ENCODE peak calls at places on chromosomes 4 and X, in four cellular contexts. E is HepG2, H is HEK293T, J is GM12878. D is an unnamed sample.

GRCh38 chrX:152155766-152156310 is 17.5 kb upstream of the MAGEA10 start:
- DNase-seq in J (no peak), H (no peak), E (no peak), D (no peak)

GRCh38 chrX:153624196-153625091 is 22.6 kb upstream of the DUSP9 start:
- DNase-seq in H (no peak), J (no peak), E (peak), D (no peak)

GRCh38 chrX:74133156-74133796 is 170.7 kb upstream of the ZCCHC13 start:
- DNase-seq in E (peak), J (peak), H (peak), D (peak)

GRCh38 chr4:6466756-6467381 is 5.5 kb downstream of the PPP2R2C start:
- DNase-seq in J (no peak), H (no peak), E (no peak), D (no peak)

GRCh38 chr4:122364700-122365404 is 14.0 kb upstream of the ADAD1 start:
- DNase-seq in E (peak), J (no peak), H (no peak), D (peak)

GRCh38 chr4:171875291-171875690 is 62.1 kb downstream of the GALNTL6 start:
- DNase-seq in H (no peak), J (no peak), E (no peak), D (no peak)

GRCh38 chr4:41594439-41594838 is 56.5 kb downstream of the LIMCH1 start:
- DNase-seq in E (no peak), H (no peak), J (no peak), D (no peak)

GRCh38 chrX:74613350-74614192 is 853 bp downstream of the RLIM start:
- DNase-seq in E (peak), H (peak), J (no peak), D (no peak)

GRCh38 chr4:158161561-158162354 is 11.1 kb downstream of the GASK1B start:
- DNase-seq in E (no peak), J (no peak), H (no peak), D (no peak)

GRCh38 chrX:50723006-50723405 is 91.0 kb downstream of the SHROOM4 start:
- DNase-seq in J (no peak), E (no peak), H (no peak), D (no peak)

GRCh38 chrX:47611926-47612325 is 7.7 kb downstream of the SYN1 start:
- DNase-seq in E (no peak), J (no peak), H (no peak), D (no peak)

GRCh38 chr4:157013656-157014055 is 42.1 kb upstream of the PDGFC start:
- DNase-seq in H (no peak), J (no peak), E (no peak), D (no peak)

GRCh38 chr4:10015140-10015753 is 6.0 kb downstream of the SLC2A9 start:
- DNase-seq in J (no peak), H (no peak), E (no peak), D (peak)

GRCh38 chrX:10902001-10902400 is 209.1 kb upstream of the HCCS start:
- DNase-seq in J (no peak), H (no peak), E (peak), D (no peak)

GRCh38 chrX:23559975-23560374 is 107.3 kb upstream of the PRDX4 start:
- DNase-seq in H (no peak), J (no peak), E (no peak), D (no peak)

GRCh38 chr4:99790796-99791617 is 25.6 kb upstream of the DAPP1 start:
- DNase-seq in E (no peak), J (no peak), H (no peak), D (no peak)

GRCh38 chr4:25993564-25994185 is 79.7 kb downstream of the SMIM20 start:
- DNase-seq in H (peak), E (peak), J (no peak), D (peak)

GRCh38 chr4:42512226-42512625 is 114.9 kb downstream of the SHISA3 start:
- DNase-seq in J (no peak), E (no peak), H (no peak), D (no peak)

GRCh38 chr4:83535520-83535944 is 376 bp upstream of the GPAT3 start:
- DNase-seq in E (peak), J (no peak), H (peak), D (no peak)

GRCh38 chr4:169619518-169619957 is 840 bp upstream of the CLCN3 start:
- DNase-seq in E (peak), H (peak), J (no peak), D (peak)
- TF ChIP-seq SUZ12 in E (no peak), H (no peak), J (no peak), D (no peak)

DNA sequence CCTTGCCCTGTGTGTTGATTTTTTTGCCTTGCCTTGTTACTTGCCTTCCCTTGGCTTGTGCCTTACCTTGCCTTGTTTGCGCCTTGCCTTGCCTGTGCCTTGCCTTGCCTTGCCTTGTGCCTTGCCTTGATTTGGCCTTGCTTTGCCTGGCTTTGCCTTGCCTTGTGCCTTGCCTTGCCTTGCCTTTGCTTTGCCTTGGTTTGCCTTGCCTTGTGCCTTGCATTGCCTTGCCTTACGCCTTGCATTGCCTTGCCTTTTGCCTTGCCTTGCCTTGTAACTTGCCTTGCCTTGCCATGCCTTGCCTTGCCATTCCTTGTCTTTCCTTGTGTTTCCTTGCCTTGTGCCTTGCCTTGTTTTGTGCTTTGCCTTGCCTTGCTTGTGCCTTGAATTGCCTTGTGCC is 94.6 kb downstream of the TAB3 start:
- DNase-seq in H (no peak), J (no peak), E (no peak), D (no peak)
- TF ChIP-seq SUZ12 in H (no peak), J (no peak), E (no peak), D (no peak)

DNA sequence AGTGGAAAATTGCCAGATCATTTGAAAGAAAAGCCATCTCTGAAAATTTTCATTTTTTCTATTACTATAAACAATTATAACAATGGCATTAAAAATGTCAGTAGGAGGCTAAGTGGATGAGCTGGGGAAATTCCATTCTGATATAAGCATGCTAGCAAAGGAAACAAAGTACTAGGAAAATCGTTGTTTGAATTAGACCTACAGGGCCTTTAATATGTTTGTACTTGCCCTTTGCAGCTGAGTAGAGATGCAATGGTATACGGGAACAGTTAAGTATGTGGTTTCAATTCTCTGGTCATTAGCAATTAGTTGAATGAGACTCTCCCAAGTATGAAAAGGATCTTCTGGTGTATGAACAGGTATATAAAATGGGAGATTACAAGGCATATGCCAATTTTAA is 452.2 kb downstream of the PCDH11X start:
- DNase-seq in H (no peak), J (no peak), E (no peak), D (no peak)
- TF ChIP-seq SUZ12 in H (no peak), J (no peak), E (no peak), D (no peak)

GRCh38 chrX:100680756-100681155 is 36.8 kb downstream of the SRPX2 start:
- DNase-seq in J (no peak), H (no peak), E (no peak), D (no peak)
- TF ChIP-seq SUZ12 in J (no peak), H (no peak), E (no peak), D (no peak)

DNA sequence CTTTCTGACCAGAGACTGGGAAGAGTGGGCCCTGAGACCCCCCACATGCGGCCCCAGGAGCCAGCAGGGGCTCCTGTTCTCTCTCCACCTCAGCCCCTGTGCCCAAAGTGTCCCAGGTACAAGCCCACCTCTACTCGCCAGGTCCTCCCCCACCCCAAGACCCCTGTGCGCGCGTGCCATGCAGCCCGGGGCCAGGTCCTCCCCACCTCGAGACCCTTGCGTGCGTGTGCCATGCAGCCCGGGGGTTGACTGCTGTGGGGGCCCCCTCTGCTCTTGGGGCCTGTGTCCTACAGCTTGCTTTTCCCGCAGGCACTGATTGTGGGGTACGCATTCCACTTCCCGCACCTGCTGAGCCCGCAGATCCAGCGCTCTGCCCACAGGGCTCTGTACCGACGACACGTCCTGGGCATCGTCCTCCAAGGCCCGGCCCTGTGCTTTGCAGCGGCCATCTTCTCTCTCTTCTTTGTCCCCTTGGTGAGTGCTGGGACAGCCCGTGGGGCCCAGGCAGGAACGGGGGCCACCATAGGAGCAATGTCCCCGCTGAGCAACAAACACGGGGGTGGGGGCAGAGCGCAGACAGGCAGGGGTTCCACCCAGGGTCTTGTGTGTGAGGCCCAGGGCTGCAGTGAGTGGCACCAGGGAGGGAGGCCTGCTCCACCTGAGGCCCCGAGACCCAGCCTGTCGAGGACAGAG is 20.3 kb downstream of the DGKQ start:
- DNase-seq in H (no peak), E (no peak), J (no peak), D (no peak)
- TF ChIP-seq SUZ12 in H (no peak), E (no peak), J (no peak), D (no peak)

DNA sequence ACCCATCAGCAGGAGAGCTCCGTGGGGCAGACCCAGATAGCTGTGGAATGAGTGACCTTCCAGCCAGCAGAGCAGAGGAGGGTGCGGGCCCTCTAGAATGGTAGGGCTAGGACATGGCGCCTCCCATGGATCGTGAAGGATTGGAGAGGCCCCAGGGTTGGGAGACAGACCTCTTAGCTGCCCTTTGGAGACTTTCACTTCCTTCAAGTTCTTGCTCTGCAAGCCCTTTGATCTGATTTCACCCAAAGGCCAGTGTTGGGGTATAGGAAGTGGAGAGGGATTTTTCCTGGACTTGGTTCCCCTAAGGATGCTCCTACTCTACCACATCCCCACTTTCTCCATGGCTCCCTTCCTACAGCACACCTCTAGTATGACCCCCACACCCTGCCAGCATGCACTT is 3.0 kb downstream of the SASH3 start:
- DNase-seq in J (no peak), E (no peak), H (no peak), D (no peak)
- TF ChIP-seq SUZ12 in J (no peak), E (no peak), H (no peak), D (no peak)

DNA sequence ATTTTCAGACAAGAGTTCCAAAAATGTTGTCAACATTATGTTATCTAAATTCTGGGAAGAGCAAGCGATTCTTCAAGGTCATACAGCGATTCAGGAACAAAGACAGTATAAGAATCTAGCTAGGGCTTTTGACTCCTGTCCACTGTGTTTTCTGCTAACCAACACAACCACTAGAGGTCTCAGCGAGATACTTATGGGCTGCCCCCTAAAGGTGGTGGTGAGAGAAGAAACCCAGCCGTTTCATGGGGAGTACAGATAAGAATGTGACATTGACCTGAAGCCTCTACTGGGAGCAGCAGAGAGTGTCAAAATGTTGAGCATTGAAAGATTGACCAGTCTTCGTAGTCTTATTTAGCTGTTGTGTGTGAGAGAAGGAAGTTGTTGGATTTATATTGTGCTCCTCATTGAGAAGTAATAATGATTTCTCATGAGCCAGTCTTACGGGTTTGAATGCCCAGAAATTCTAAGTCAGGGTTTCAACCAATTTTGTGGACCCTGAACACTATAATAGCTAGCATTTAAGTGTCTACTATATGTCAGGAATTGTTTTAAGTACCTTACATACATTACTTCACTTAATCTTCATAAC is 168.3 kb downstream of the SPRY1 start:
- DNase-seq in J (peak), E (peak), H (peak), D (peak)
- TF ChIP-seq SUZ12 in J (no peak), E (no peak), H (no peak), D (no peak)

GRCh38 chr4:67051000-67051789 is 494.1 kb downstream of the CENPC start:
- DNase-seq in E (no peak), J (no peak), H (no peak), D (no peak)

GRCh38 chr4:67052981-67053380 is 492.3 kb downstream of the CENPC start:
- DNase-seq in E (no peak), J (no peak), H (peak), D (no peak)

GRCh38 chr4:67049446-67049845 is 495.9 kb downstream of the CENPC start:
- DNase-seq in H (no peak), E (no peak), J (no peak), D (no peak)

GRCh38 chr4:67054901-67055300 is 490.4 kb downstream of the CENPC start:
- DNase-seq in H (no peak), E (no peak), J (no peak), D (no peak)
- TF ChIP-seq SUZ12 in H (no peak), E (no peak), J (no peak), D (no peak)

GRCh38 chrX:16836371-16836770 is 33.8 kb downstream of the RBBP7 start:
- DNase-seq in H (peak), J (no peak), E (peak), D (no peak)

GRCh38 chrX:16838202-16839066 is 31.7 kb downstream of the RBBP7 start:
- DNase-seq in E (no peak), H (no peak), J (no peak), D (no peak)

GRCh38 chrX:16839852-16840460 is 30.2 kb downstream of the RBBP7 start:
- DNase-seq in H (no peak), J (no peak), E (no peak), D (peak)

GRCh38 chrX:16842684-16843083 is 27.5 kb downstream of the RBBP7 start:
- DNase-seq in E (no peak), J (no peak), H (no peak), D (no peak)

DNA sequence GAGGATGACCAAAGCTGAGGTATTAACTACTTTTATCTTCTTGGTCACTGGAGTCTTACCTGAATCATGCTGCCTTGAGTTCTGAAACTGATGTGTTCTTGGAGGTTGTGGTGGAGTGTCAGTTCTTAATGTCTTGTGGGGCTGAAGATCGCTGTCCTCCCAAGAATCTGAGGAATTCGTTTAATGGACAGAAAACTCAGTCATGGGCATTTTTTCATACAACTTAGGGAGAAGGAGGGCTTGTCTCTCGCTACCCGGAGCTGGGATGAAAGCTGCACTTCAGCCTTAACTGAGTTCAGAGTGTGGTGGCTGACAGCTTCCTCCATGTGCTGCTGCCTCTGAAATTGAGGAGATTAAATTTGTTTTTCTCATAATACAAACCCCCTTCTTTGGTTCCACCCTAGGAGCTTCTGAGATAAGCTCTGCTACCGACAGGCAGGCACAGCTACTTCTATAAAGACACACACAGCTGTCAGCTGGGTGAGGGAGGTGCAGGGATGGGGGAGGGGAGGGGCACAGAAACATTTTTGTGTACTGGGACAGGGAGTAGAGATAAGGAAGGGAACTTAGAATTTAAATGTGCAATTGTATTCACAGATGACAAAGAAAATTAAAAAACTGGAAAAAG is 30.8 kb downstream of the RBBP7 start:
- DNase-seq in H (no peak), E (no peak), J (no peak), D (no peak)
- TF ChIP-seq SUZ12 in H (no peak), E (no peak), J (no peak), D (no peak)

D was measured in NT2/D1.